ENCODE peak calls at places on chromosomes 7 and 10, in eight cellular contexts. One of them, this sample, is unnamed.

GRCh38 chr7:68752485-68752884 is 845.8 kb upstream of the AUTS2 start:
- DNase-seq in fibroblast of pulmonary artery: no peak
- DNase-seq in choroid plexus epithelial cell: no peak
- DNase-seq in left lung: no peak
- DNase-seq in heart left ventricle: peak; percentile 30
- DNase-seq in GM12865: no peak
- DNase-seq in HFFc6: no peak
- DNase-seq in sigmoid colon: no peak
- DNase-seq in this sample: no peak

GRCh38 chr10:102235991-102236390 is 5.3 kb downstream of the PITX3 start:
- DNase-seq in HFFc6: no peak
- DNase-seq in fibroblast of pulmonary artery: no peak
- DNase-seq in GM12865: no peak
- DNase-seq in sigmoid colon: no peak
- DNase-seq in choroid plexus epithelial cell: no peak
- DNase-seq in heart left ventricle: no peak
- DNase-seq in left lung: no peak
- DNase-seq in this sample: no peak

GRCh38 chr7:154416714-154417113 is 364.5 kb downstream of the DPP6 start:
- DNase-seq in fibroblast of pulmonary artery: no peak
- DNase-seq in heart left ventricle: no peak
- DNase-seq in choroid plexus epithelial cell: no peak
- DNase-seq in GM12865: no peak
- DNase-seq in sigmoid colon: no peak
- DNase-seq in HFFc6: no peak
- DNase-seq in left lung: no peak
- DNase-seq in this sample: no peak

GRCh38 chr10:70915206-70915605 is 26.8 kb upstream of the PCBD1 start:
- DNase-seq in fibroblast of pulmonary artery: no peak
- DNase-seq in choroid plexus epithelial cell: no peak
- DNase-seq in sigmoid colon: no peak
- DNase-seq in GM12865: no peak
- DNase-seq in heart left ventricle: no peak
- DNase-seq in left lung: no peak
- DNase-seq in HFFc6: no peak
- DNase-seq in this sample: no peak

GRCh38 chr7:26083113-26083512 is 68.9 kb upstream of the NFE2L3 start:
- DNase-seq in choroid plexus epithelial cell: no peak
- DNase-seq in fibroblast of pulmonary artery: no peak
- DNase-seq in heart left ventricle: no peak
- DNase-seq in GM12865: no peak
- DNase-seq in HFFc6: no peak
- DNase-seq in sigmoid colon: no peak
- DNase-seq in left lung: no peak
- DNase-seq in this sample: no peak

GRCh38 chr10:21572578-21572977 is 38.5 kb downstream of the MLLT10 start:
- DNase-seq in HFFc6: peak; percentile 46
- DNase-seq in heart left ventricle: peak; percentile 42
- DNase-seq in choroid plexus epithelial cell: peak; percentile 77
- DNase-seq in fibroblast of pulmonary artery: peak; percentile 55
- DNase-seq in GM12865: no peak
- DNase-seq in sigmoid colon: peak; percentile 66
- DNase-seq in left lung: no peak
- DNase-seq in this sample: no peak

GRCh38 chr7:138980575-138981285 is 459 bp downstream of the KIAA1549 start:
- DNase-seq in HFFc6: no peak
- DNase-seq in choroid plexus epithelial cell: no peak
- DNase-seq in heart left ventricle: no peak
- DNase-seq in fibroblast of pulmonary artery: no peak
- DNase-seq in left lung: no peak
- DNase-seq in sigmoid colon: no peak
- DNase-seq in GM12865: peak; percentile 50
- DNase-seq in this sample: no peak

GRCh38 chr7:65438593-65438992 is 64.9 kb downstream of the ZNF92 start:
- DNase-seq in HFFc6: peak; percentile 90
- DNase-seq in heart left ventricle: no peak
- DNase-seq in sigmoid colon: no peak
- DNase-seq in choroid plexus epithelial cell: peak; percentile 92
- DNase-seq in GM12865: no peak
- DNase-seq in left lung: no peak
- DNase-seq in fibroblast of pulmonary artery: peak; percentile 90
- DNase-seq in this sample: no peak

GRCh38 chr10:31977440-31978157 is 49.0 kb upstream of the ARHGAP12 start:
- DNase-seq in HFFc6: peak; percentile 71
- DNase-seq in sigmoid colon: no peak
- DNase-seq in GM12865: peak; percentile 25
- DNase-seq in heart left ventricle: no peak
- DNase-seq in left lung: no peak
- DNase-seq in choroid plexus epithelial cell: peak; percentile 61
- DNase-seq in fibroblast of pulmonary artery: peak; percentile 86
- DNase-seq in this sample: peak; percentile 35

GRCh38 chr10:97079157-97079435 is 106.7 kb downstream of the SLIT1 start:
- DNase-seq in sigmoid colon: no peak
- DNase-seq in fibroblast of pulmonary artery: no peak
- DNase-seq in HFFc6: no peak
- DNase-seq in choroid plexus epithelial cell: no peak
- DNase-seq in GM12865: no peak
- DNase-seq in left lung: no peak
- DNase-seq in heart left ventricle: no peak
- DNase-seq in this sample: no peak

GRCh38 chr10:97079454-97079853 is 106.3 kb downstream of the SLIT1 start:
- DNase-seq in heart left ventricle: no peak
- DNase-seq in GM12865: no peak
- DNase-seq in sigmoid colon: no peak
- DNase-seq in left lung: no peak
- DNase-seq in HFFc6: no peak
- DNase-seq in choroid plexus epithelial cell: no peak
- DNase-seq in fibroblast of pulmonary artery: no peak
- DNase-seq in this sample: no peak

GRCh38 chr10:97081621-97082235 is 104.0 kb downstream of the SLIT1 start:
- DNase-seq in sigmoid colon: no peak
- DNase-seq in HFFc6: peak; percentile 28
- DNase-seq in GM12865: peak; percentile 78
- DNase-seq in choroid plexus epithelial cell: peak; percentile 76
- DNase-seq in fibroblast of pulmonary artery: peak; percentile 72
- DNase-seq in heart left ventricle: no peak
- DNase-seq in left lung: peak; percentile 45
- DNase-seq in this sample: peak; percentile 85

GRCh38 chr10:97078280-97079156 is 107.2 kb downstream of the SLIT1 start:
- DNase-seq in GM12865: no peak
- DNase-seq in left lung: no peak
- DNase-seq in choroid plexus epithelial cell: no peak
- DNase-seq in HFFc6: no peak
- DNase-seq in heart left ventricle: no peak
- DNase-seq in sigmoid colon: no peak
- DNase-seq in fibroblast of pulmonary artery: no peak
- DNase-seq in this sample: no peak

DNA sequence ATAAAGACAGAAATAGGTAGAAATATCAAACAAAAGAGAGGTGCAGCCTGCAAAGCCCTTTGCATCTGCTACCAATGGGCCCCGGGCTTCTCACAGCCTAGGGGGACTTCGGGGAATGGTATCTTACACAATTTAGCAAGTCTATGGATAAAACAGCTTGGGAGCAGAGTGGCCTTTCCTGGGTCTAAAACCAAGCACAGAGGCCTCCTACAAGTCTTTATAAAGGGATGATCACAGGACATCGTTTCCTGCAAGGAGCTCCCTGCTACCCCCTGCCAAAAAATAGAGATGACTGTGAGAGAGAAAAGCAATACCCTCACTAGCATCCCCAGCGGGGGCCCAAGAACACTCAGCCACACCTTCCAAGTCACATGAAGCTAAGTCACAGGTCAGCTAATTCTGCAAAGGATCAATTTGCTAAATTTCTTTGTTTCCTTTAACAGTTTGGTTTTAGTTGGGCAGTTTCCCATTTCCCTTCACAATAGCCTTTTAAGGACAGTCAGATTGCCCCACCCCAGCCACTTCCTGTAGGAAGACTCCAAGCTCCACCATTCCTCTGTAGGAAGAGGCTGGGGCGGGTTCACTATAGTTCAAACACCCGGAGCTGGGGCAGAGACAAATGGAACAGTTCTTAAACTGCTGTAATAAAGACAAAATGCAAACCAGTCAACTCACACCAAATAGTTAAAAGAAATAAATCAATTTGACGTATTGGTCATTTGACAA is 105.5 kb downstream of the SLIT1 start:
- DNase-seq in HFFc6: no peak
- DNase-seq in GM12865: no peak
- DNase-seq in fibroblast of pulmonary artery: no peak
- DNase-seq in choroid plexus epithelial cell: no peak
- DNase-seq in heart left ventricle: no peak
- DNase-seq in left lung: no peak
- DNase-seq in sigmoid colon: no peak
- DNase-seq in this sample: no peak
- TF ChIP-seq CTCF in HFFc6: no peak
- TF ChIP-seq CTCF in GM12865: no peak
- TF ChIP-seq CTCF in fibroblast of pulmonary artery: no peak
- TF ChIP-seq CTCF in choroid plexus epithelial cell: no peak
- TF ChIP-seq CTCF in heart left ventricle: no peak
- TF ChIP-seq CTCF in left lung: no peak
- TF ChIP-seq CTCF in sigmoid colon: no peak
- TF ChIP-seq CTCF in this sample: no peak

GRCh38 chr10:4315529-4315928 is 510.5 kb upstream of the AKR1E2 start:
- DNase-seq in sigmoid colon: no peak
- DNase-seq in heart left ventricle: peak; percentile 35
- DNase-seq in fibroblast of pulmonary artery: peak; percentile 81
- DNase-seq in choroid plexus epithelial cell: peak; percentile 85
- DNase-seq in GM12865: no peak
- DNase-seq in left lung: no peak
- DNase-seq in HFFc6: no peak
- DNase-seq in this sample: no peak

GRCh38 chr10:4312046-4312835 is 513.8 kb upstream of the AKR1E2 start:
- DNase-seq in sigmoid colon: no peak
- DNase-seq in HFFc6: no peak
- DNase-seq in choroid plexus epithelial cell: no peak
- DNase-seq in left lung: no peak
- DNase-seq in fibroblast of pulmonary artery: no peak
- DNase-seq in GM12865: no peak
- DNase-seq in heart left ventricle: no peak
- DNase-seq in this sample: no peak

GRCh38 chr10:4319870-4320367 is 506.1 kb upstream of the AKR1E2 start:
- DNase-seq in fibroblast of pulmonary artery: no peak
- DNase-seq in sigmoid colon: no peak
- DNase-seq in left lung: no peak
- DNase-seq in choroid plexus epithelial cell: no peak
- DNase-seq in HFFc6: no peak
- DNase-seq in heart left ventricle: no peak
- DNase-seq in GM12865: no peak
- DNase-seq in this sample: no peak

GRCh38 chr10:4316166-4316810 is 509.7 kb upstream of the AKR1E2 start:
- DNase-seq in fibroblast of pulmonary artery: peak; percentile 80
- DNase-seq in HFFc6: peak; percentile 23
- DNase-seq in heart left ventricle: peak; percentile 49
- DNase-seq in sigmoid colon: peak; percentile 76
- DNase-seq in GM12865: no peak
- DNase-seq in choroid plexus epithelial cell: peak; percentile 76
- DNase-seq in left lung: no peak
- DNase-seq in this sample: no peak
- TF ChIP-seq CTCF in fibroblast of pulmonary artery: peak; percentile 40
- TF ChIP-seq CTCF in HFFc6: no peak
- TF ChIP-seq CTCF in heart left ventricle: no peak
- TF ChIP-seq CTCF in sigmoid colon: no peak
- TF ChIP-seq CTCF in GM12865: no peak
- TF ChIP-seq CTCF in choroid plexus epithelial cell: peak; percentile 44
- TF ChIP-seq CTCF in left lung: no peak
- TF ChIP-seq CTCF in this sample: no peak

GRCh38 chr10:78175444-78175843 is 141.8 kb downstream of the RPS24 start:
- DNase-seq in HFFc6: no peak
- DNase-seq in fibroblast of pulmonary artery: peak; percentile 75
- DNase-seq in left lung: peak; percentile 1
- DNase-seq in heart left ventricle: no peak
- DNase-seq in GM12865: no peak
- DNase-seq in choroid plexus epithelial cell: no peak
- DNase-seq in sigmoid colon: no peak
- DNase-seq in this sample: no peak
- TF ChIP-seq CTCF in HFFc6: no peak
- TF ChIP-seq CTCF in fibroblast of pulmonary artery: no peak
- TF ChIP-seq CTCF in left lung: no peak
- TF ChIP-seq CTCF in heart left ventricle: no peak
- TF ChIP-seq CTCF in GM12865: no peak
- TF ChIP-seq CTCF in choroid plexus epithelial cell: no peak
- TF ChIP-seq CTCF in sigmoid colon: no peak
- TF ChIP-seq CTCF in this sample: no peak

GRCh38 chr7:149307775-149308501 is 45.9 kb downstream of the ZNF783 start:
- DNase-seq in fibroblast of pulmonary artery: no peak
- DNase-seq in choroid plexus epithelial cell: no peak
- DNase-seq in HFFc6: no peak
- DNase-seq in GM12865: no peak
- DNase-seq in sigmoid colon: no peak
- DNase-seq in left lung: no peak
- DNase-seq in heart left ventricle: no peak
- DNase-seq in this sample: no peak

GRCh38 chr7:149313981-149314380 is 52.0 kb downstream of the ZNF783 start:
- DNase-seq in HFFc6: no peak
- DNase-seq in sigmoid colon: no peak
- DNase-seq in left lung: no peak
- DNase-seq in GM12865: no peak
- DNase-seq in fibroblast of pulmonary artery: no peak
- DNase-seq in heart left ventricle: no peak
- DNase-seq in choroid plexus epithelial cell: no peak
- DNase-seq in this sample: no peak

GRCh38 chr7:149306854-149307253 is 44.9 kb downstream of the ZNF783 start:
- DNase-seq in choroid plexus epithelial cell: no peak
- DNase-seq in sigmoid colon: no peak
- DNase-seq in heart left ventricle: no peak
- DNase-seq in GM12865: no peak
- DNase-seq in HFFc6: no peak
- DNase-seq in left lung: no peak
- DNase-seq in fibroblast of pulmonary artery: no peak
- DNase-seq in this sample: no peak

GRCh38 chr7:149310990-149311573 is 49.1 kb downstream of the ZNF783 start:
- DNase-seq in choroid plexus epithelial cell: no peak
- DNase-seq in GM12865: no peak
- DNase-seq in sigmoid colon: no peak
- DNase-seq in left lung: no peak
- DNase-seq in HFFc6: no peak
- DNase-seq in heart left ventricle: no peak
- DNase-seq in fibroblast of pulmonary artery: no peak
- DNase-seq in this sample: peak; percentile 2

DNA sequence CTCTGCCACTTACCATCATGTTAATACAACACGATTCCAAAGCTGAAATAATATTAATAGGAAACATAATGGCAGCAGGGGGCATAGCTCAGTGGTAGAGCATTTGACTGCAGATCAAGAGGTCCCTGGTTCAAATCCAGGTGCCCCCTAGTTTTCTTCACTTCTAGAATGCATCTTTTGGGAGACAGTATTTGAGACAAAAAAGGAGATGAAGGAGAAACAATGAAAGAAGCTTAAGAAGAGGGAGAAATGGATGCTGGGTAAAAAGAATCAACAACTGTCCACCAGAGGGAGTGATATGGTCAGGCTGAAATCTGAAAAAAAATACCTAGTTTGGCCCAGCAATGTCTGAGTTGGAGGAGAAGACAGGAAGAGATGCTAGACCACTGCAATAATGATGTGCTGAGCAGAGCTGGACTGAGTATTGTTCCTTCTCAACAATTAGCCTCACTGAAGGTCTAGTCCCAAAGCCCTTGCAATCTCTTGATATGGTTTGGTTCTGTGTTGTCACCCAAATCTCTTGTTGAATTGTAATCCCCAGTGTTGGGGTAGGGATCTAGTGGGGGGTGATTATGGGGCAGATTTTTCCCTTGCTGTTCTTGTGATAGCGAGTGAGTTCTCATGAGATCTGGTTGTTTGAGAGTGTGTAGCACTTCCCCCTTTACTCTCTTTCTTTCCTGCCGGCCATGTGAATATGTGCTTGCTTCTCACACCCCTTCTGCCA is 48.3 kb downstream of the ZNF783 start:
- DNase-seq in heart left ventricle: no peak
- DNase-seq in fibroblast of pulmonary artery: peak; percentile 86
- DNase-seq in left lung: no peak
- DNase-seq in HFFc6: peak; percentile 88
- DNase-seq in sigmoid colon: no peak
- DNase-seq in GM12865: peak; percentile 70
- DNase-seq in choroid plexus epithelial cell: peak; percentile 91
- DNase-seq in this sample: peak; percentile 63
- TF ChIP-seq CTCF in heart left ventricle: peak; percentile 36
- TF ChIP-seq CTCF in fibroblast of pulmonary artery: peak; percentile 78
- TF ChIP-seq CTCF in left lung: peak; percentile 34
- TF ChIP-seq CTCF in HFFc6: peak; percentile 90
- TF ChIP-seq CTCF in sigmoid colon: peak; percentile 14
- TF ChIP-seq CTCF in GM12865: peak; percentile 53
- TF ChIP-seq CTCF in choroid plexus epithelial cell: peak; percentile 73
- TF ChIP-seq CTCF in this sample: no peak

This sample was measured in GM20000.